ENCODE peak calls at places on chromosomes 12 and 14, in nine cellular contexts. K, L, P, W, X, N, G, T and S are unnamed samples. For H3K27me3, the result is how much of the 10 kb centered on the place peaks cover.

GRCh38 chr14:24397639-24398297 is 1.0 kb upstream of the NYNRIN start:
- DNase-seq in P (no peak), K (no peak), G (no peak), L (no peak), T (no peak), X (no peak), N (no peak), W (no peak), S (no peak)

GRCh38 chr12:42162198-42162597 is 17.5 kb upstream of the GXYLT1 start:
- DNase-seq in N (no peak), W (no peak), X (no peak), T (no peak), G (no peak), L (no peak), K (no peak), P (no peak), S (no peak)

GRCh38 chr12:123787466-123787865 is 25.4 kb downstream of the DNAH10 start:
- DNase-seq in L (no peak), K (no peak), N (peak), W (no peak), G (no peak), T (no peak), P (no peak), X (no peak), S (no peak)

GRCh38 chr12:114193474-114193873 is 212.5 kb downstream of the TBX5 start:
- DNase-seq in K (no peak), N (no peak), T (no peak), W (no peak), L (no peak), X (no peak), P (no peak), G (no peak), S (no peak)

GRCh38 chr12:2211119-2211518 is 158.3 kb downstream of the CACNA1C start:
- DNase-seq in W (no peak), L (no peak), G (no peak), P (no peak), X (no peak), K (no peak), T (no peak), N (no peak), S (no peak)

GRCh38 chr14:77064535-77065178 is 33.4 kb upstream of the CIPC start:
- DNase-seq in X (no peak), N (no peak), W (no peak), T (no peak), G (no peak), P (no peak), L (no peak), K (no peak), S (no peak)

GRCh38 chr14:91866061-91866460 is 1.3 kb downstream of the TC2N start:
- DNase-seq in K (no peak), G (no peak), X (no peak), W (no peak), T (no peak), P (no peak), N (no peak), L (no peak), S (peak)

GRCh38 chr12:10211101-10211974 is 1.3 kb upstream of the GABARAPL1 start:
- DNase-seq in P (no peak), G (no peak), L (no peak), N (peak), X (no peak), K (no peak), W (no peak), T (no peak), S (no peak)

GRCh38 chr12:3077572-3078081 is 448 bp downstream of the TSPAN9 start:
- DNase-seq in P (no peak), N (peak), G (peak), T (peak), X (peak), W (peak), K (peak), L (no peak), S (peak)

GRCh38 chr12:112303004-112303403 is 79.2 kb downstream of the HECTD4 start:
- DNase-seq in L (no peak), X (no peak), T (no peak), K (no peak), G (no peak), W (no peak), N (no peak), P (no peak), S (no peak)

GRCh38 chr12:13602217-13602616 is 379.2 kb downstream of the GRIN2B start:
- DNase-seq in P (no peak), W (no peak), G (no peak), N (no peak), T (no peak), L (no peak), K (no peak), X (no peak), S (no peak)

GRCh38 chr14:42571991-42572390 is 965.3 kb downstream of the LRFN5 start:
- DNase-seq in P (no peak), T (no peak), X (no peak), N (no peak), L (no peak), W (no peak), K (no peak), G (no peak), S (no peak)

GRCh38 chr12:32030676-32031075 is 71.5 kb downstream of the RESF1 start:
- DNase-seq in G (no peak), P (no peak), K (no peak), W (no peak), X (no peak), L (no peak), N (no peak), T (no peak), S (no peak)

GRCh38 chr14:61866932-61867920 is 105.0 kb downstream of the SNAPC1 start:
- DNase-seq in T (no peak), W (no peak), K (no peak), P (no peak), X (no peak), N (no peak), L (no peak), G (no peak), S (no peak)

GRCh38 chr12:75505706-75506312 is 5.6 kb downstream of the KRR1 start:
- DNase-seq in P (no peak), L (no peak), N (no peak), T (no peak), K (no peak), X (no peak), W (no peak), G (no peak), S (peak)

GRCh38 chr14:50669441-50669986 is 1.4 kb upstream of the SAV1 start:
- DNase-seq in G (no peak), X (no peak), P (no peak), K (no peak), N (no peak), T (no peak), L (no peak), W (no peak), S (no peak)

GRCh38 chr14:74491952-74492351 is 1.2 kb downstream of the NPC2 start:
- DNase-seq in K (peak), L (no peak), X (no peak), T (no peak), G (no peak), W (peak), N (no peak), P (no peak), S (no peak)

GRCh38 chr14:28770574-28770973 is 4.0 kb downstream of the FOXG1 start:
- DNase-seq in G (no peak), K (no peak), T (no peak), X (no peak), P (no peak), W (no peak), N (no peak), L (no peak), S (no peak)

GRCh38 chr12:27333311-27334009 is 824 bp downstream of the BMAL2 start:
- DNase-seq in T (peak), W (peak), K (peak), G (peak), L (no peak), N (peak), P (no peak), X (peak), S (peak)

GRCh38 chr14:68467425-68467824 is 325.4 kb downstream of the ZFP36L1 start:
- DNase-seq in T (no peak), N (no peak), L (no peak), K (peak), P (no peak), W (no peak), X (no peak), G (no peak), S (no peak)

GRCh38 chr14:54686219-54686870 is 119.4 kb downstream of the SAMD4A start:
- DNase-seq in K (no peak), X (peak), G (no peak), T (peak), W (peak), L (no peak), N (peak), P (no peak), S (no peak)

GRCh38 chr12:68530299-68530698 is 80.4 kb upstream of the RAP1B start:
- DNase-seq in X (no peak), G (no peak), T (no peak), K (no peak), W (no peak), P (no peak), L (no peak), N (no peak), S (no peak)

GRCh38 chr12:110006115-110006514 is 6.9 kb downstream of the ANKRD13A start:
- DNase-seq in P (no peak), G (no peak), W (no peak), N (no peak), T (no peak), K (no peak), X (no peak), L (no peak), S (no peak)

DNA sequence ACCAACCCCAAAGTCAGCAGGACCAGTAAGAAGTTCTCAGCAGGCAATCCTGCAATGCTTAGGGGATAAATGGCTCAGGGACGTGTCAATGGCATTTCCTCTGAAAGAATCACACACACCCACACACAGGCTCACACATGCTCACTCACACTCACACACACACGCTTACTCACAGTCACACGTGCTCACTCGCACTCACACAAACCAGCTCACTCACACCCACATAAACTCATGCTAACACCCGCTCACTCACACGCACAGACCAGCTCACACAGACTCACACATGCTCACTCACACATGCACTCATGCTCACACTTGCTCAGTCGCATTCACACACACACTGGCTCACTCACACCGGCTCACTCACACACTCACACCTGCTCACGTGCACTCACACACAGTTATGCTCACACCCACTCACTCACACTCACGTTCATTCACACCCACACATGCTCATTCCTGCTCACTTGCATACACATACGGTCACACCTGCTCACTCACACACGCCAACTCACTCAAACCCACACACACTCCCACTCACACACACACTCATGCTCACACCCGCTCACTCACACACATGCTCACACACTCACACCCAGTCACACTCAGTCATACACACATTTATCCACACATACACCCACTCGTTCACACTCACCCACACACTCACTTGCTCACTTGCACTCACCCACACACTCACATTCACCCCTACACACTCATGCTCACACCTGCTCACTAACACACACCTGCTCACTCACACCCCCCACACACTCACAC is 436.8 kb downstream of the BCL11B start:
- DNase-seq in L (no peak), P (no peak), K (no peak), T (no peak), X (no peak), G (peak), W (no peak), N (no peak), S (no peak)
- H3K27me3 ChIP-seq in L (under half), P (under half), K (under half), T (under half), X (under half), G (under half), W (under half), N (under half), S (under half)

DNA sequence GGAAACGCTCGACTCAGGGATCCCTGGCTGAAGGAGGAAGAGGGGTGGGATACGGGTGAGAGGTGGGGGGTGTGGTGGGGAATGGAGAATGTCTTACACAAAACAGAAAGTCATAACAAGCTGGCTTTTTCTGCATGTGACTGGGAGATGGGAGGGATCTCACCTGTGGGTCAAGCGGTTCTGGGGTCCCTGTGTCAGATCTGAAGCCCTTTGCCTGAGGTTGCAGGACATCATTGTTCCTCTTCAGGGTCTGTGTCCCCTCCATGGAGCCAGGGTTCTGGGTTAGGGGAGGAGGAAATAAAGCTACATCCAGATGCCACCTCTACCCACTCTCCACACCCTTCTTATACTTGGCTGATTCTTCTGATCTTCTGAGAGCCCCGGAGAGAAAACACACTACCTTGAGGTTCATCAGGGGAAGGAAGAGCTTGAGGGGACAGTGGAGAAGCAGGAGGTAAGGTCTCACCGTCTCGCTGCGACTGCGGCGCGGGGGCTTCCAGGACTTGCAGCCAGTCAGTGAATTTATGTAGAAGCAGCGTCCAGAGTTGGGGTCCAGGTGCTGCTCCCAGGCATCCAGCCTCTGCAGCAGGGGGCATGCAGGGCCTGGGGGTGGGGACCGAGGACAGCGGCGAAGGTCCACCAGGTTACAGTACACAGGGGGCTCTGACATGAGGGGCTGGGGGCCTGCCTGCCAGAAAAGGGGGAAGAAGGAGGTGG is 2.5 kb downstream of the ARHGAP9 start:
- DNase-seq in W (no peak), G (no peak), T (no peak), L (no peak), P (no peak), X (no peak), N (no peak), K (no peak), S (no peak)
- H3K27me3 ChIP-seq in W (under half), G (under half), T (under half), L (under half), P (half or more), X (half or more), N (half or more), K (under half), S (under half)

GRCh38 chr12:127555071-127555470 is 711.9 kb upstream of the TMEM132C start:
- DNase-seq in P (no peak), T (no peak), L (no peak), X (no peak), K (no peak), N (no peak), W (no peak), G (no peak), S (no peak)
- H3K27me3 ChIP-seq in P (under half), T (under half), L (under half), X (under half), K (under half), N (under half), W (under half), G (under half), S (under half)

GRCh38 chr14:100669011-100669412 is 57.7 kb upstream of the DLK1 start:
- DNase-seq in X (no peak), L (no peak), G (no peak), T (no peak), P (no peak), K (no peak), N (no peak), W (no peak), S (no peak)

GRCh38 chr14:100669468-100669867 is 57.2 kb upstream of the DLK1 start:
- DNase-seq in T (no peak), K (peak), N (no peak), W (no peak), X (no peak), P (no peak), G (no peak), L (no peak), S (no peak)

GRCh38 chr14:100667706-100668105 is 59.0 kb upstream of the DLK1 start:
- DNase-seq in T (no peak), P (no peak), N (no peak), X (no peak), W (no peak), K (no peak), L (no peak), G (no peak), S (no peak)

GRCh38 chr14:100666851-100667250 is 59.8 kb upstream of the DLK1 start:
- DNase-seq in P (no peak), W (no peak), T (no peak), G (no peak), N (no peak), X (no peak), K (no peak), L (no peak), S (no peak)

DNA sequence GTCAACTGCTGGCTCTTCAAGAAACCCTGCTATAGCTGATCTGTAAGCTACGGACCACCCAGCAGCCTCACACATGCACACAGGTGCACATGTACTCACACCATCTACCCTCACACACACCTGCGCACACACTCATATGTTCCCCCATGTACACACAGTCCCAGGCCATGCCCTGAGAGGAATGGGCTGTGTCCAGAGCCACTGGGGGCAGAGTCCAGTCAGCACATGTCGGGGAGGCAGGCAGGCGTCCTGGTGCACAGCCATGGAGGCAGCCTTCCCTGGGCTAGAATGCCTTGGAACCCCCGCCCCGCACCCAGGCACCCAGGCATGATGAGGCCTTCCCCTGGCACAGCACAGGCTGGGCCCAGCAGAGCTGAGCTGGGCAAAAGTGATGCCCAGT is 58.3 kb upstream of the DLK1 start:
- DNase-seq in N (no peak), G (no peak), L (no peak), W (no peak), T (no peak), P (no peak), X (no peak), K (no peak), S (no peak)
- H3K27me3 ChIP-seq in N (half or more), G (under half), L (under half), W (under half), T (under half), P (half or more), X (half or more), K (under half), S (under half)

DNA sequence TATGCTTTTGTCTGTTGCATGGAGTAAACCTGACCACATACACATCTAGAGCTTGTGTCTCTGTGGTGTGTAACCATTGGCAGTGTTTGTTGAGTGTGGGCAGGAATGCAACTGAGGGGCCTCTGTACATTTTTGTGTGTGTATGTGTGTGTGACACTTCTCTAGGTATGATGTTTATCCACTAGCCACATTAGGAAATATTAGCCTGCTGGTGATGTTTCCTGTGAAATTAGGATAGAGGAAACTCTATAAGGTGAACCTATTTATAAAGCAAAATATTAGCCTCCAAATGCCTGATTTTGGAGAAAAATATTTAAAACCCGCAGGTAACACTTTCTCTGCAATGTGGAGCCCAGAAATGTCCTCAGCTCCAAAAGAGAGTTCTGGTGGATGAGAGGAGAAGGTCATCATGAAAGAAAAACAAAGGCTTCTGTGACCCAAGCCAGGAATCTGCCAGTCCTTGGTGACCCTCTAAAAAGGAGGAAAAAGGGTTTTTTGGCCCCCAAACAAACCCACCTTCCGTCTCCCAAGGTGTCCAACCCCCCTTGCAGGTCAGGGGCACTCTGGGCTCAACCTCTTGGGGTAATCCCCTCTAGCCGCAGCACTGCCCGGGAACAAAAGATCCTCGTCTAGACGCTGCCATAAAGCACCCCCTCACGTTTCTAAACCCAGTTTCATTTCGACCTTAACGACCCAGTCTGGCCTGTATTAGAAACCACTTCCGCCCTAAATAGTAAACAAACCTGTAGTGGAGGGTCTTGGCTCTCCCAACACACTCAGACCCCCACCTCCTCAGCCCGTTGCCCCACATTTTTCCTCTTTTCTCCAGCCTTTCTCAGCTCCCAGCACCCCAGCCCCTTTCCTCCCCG is 3.1 kb upstream of the HOTAIR start:
- DNase-seq in N (no peak), T (peak), X (no peak), W (no peak), P (no peak), K (no peak), G (no peak), L (no peak), S (peak)
- H3K27me3 ChIP-seq in N (under half), T (under half), X (half or more), W (under half), P (half or more), K (half or more), G (half or more), L (under half), S (under half)

DNA sequence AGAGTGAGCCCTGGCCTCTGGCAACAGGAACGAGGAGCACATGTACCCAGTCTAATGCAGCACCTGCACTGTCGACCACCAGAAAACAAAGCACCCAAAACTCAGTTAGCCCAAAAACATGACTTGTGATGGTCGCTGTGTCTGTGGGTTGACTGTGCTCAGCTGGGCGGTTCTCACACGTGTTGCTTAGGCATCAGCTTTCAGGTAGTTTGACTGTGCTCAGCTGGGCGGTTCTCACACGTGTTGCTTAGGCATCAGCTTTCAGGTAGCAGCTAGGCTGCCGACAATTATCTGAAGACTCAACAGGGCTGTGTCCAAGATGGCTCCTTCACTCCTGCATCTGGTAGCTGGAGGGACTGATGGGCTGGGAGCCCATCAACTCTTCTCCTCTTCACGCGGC is 1.2 kb upstream of the LRCOL1 start:
- DNase-seq in G (no peak), N (no peak), X (no peak), K (no peak), T (no peak), L (no peak), P (no peak), W (no peak), S (no peak)
- H3K27me3 ChIP-seq in G (under half), N (half or more), X (half or more), K (under half), T (under half), L (under half), P (half or more), W (under half), S (under half)